ENCODE peak calls at places on chromosome 12, in four cellular contexts. S is HCT116, H is H9, R is A549. X is an unnamed sample. For H3K4me1, the result is how much of the 10 kb centered on the place peaks cover.

GRCh38 chr12:58725400-58726105 is 194.8 kb downstream of the LRIG3 start:
- DNase-seq in S (no peak), H (no peak), R (no peak), X (no peak)

GRCh38 chr12:50603817-50604639 is 99.2 kb downstream of the DIP2B start:
- DNase-seq in S (no peak), H (no peak), R (no peak), X (no peak)

GRCh38 chr12:71295913-71296312 is 138.1 kb upstream of the TSPAN8 start:
- DNase-seq in S (no peak), H (no peak), R (no peak), X (no peak)

GRCh38 chr12:106871477-106871876 is 84.2 kb upstream of the TMEM263 start:
- DNase-seq in S (no peak), H (no peak), R (peak), X (no peak)

GRCh38 chr12:23303220-23303619 is 646.2 kb downstream of the SOX5 start:
- DNase-seq in S (no peak), H (no peak), R (no peak), X (no peak)

GRCh38 chr12:68792952-68793351 is 15.0 kb upstream of the MDM2 start:
- DNase-seq in S (peak), H (peak), R (peak), X (no peak)

GRCh38 chr12:10283028-10283427 is 24.6 kb upstream of the KLRD1 start:
- DNase-seq in S (no peak), H (no peak), R (no peak), X (no peak)

GRCh38 chr12:12439636-12440035 is 82.8 kb downstream of the BORCS5 start:
- DNase-seq in S (no peak), H (no peak), R (peak), X (no peak)

GRCh38 chr12:10753066-10753465 is 29.9 kb upstream of the YBX3 start:
- DNase-seq in S (no peak), H (no peak), R (no peak), X (no peak)

GRCh38 chr12:11795910-11796459 is 146.5 kb downstream of the ETV6 start:
- DNase-seq in S (peak), H (no peak), R (peak), X (peak)

GRCh38 chr12:3836641-3837040 is 36.6 kb downstream of the PARP11 start:
- DNase-seq in S (no peak), H (no peak), R (no peak), X (no peak)

GRCh38 chr12:32448581-32448980 is 49.2 kb downstream of the FGD4 start:
- DNase-seq in S (no peak), H (no peak), R (no peak), X (no peak)

GRCh38 chr12:30927210-30927576 is 645 bp downstream of the TSPAN11 start:
- DNase-seq in S (no peak), H (no peak), R (no peak), X (no peak)

GRCh38 chr12:125136702-125137101 is 71.5 kb downstream of the AACS start:
- DNase-seq in S (no peak), H (no peak), R (no peak), X (no peak)

GRCh38 chr12:59651230-59651920 is 55.5 kb downstream of the SLC16A7 start:
- DNase-seq in S (no peak), H (no peak), R (peak), X (peak)

GRCh38 chr12:107145397-107145796 is 52.0 kb upstream of the CRY1 start:
- DNase-seq in S (no peak), H (no peak), R (peak), X (no peak)

GRCh38 chr12:56520025-56520810 is 1.4 kb upstream of the RBMS2 start:
- DNase-seq in S (no peak), H (no peak), R (no peak), X (no peak)

GRCh38 chr12:26567126-26567525 is 265.9 kb downstream of the ITPR2 start:
- DNase-seq in S (no peak), H (no peak), R (no peak), X (no peak)

GRCh38 chr12:26205298-26205697 is 9.9 kb downstream of the SSPN start:
- DNase-seq in S (no peak), H (no peak), R (no peak), X (no peak)

GRCh38 chr12:132411457-132411856 is 78.5 kb upstream of the FBRSL1 start:
- DNase-seq in S (no peak), H (no peak), R (no peak), X (no peak)

GRCh38 chr12:38123566-38124246 is 192.9 kb upstream of the ALG10B start:
- DNase-seq in S (no peak), H (no peak), R (no peak), X (no peak)

GRCh38 chr12:52010692-52011601 is 4.2 kb downstream of the TAMALIN start:
- DNase-seq in S (no peak), H (no peak), R (no peak), X (no peak)

GRCh38 chr12:54032627-54033100 is at the start of gene HOXC5:
- DNase-seq in S (peak), H (peak), R (peak), X (peak)

GRCh38 chr12:84772281-84772680 is 140.3 kb downstream of the SLC6A15 start:
- DNase-seq in S (no peak), H (no peak), R (no peak), X (no peak)

GRCh38 chr12:43551971-43552559 is at the start of gene ADAMTS20:
- DNase-seq in S (no peak), H (peak), R (no peak), X (no peak)

GRCh38 chr12:54749191-54749818 is 101.1 kb upstream of the DCD start:
- DNase-seq in S (peak), H (no peak), R (peak), X (no peak)

DNA sequence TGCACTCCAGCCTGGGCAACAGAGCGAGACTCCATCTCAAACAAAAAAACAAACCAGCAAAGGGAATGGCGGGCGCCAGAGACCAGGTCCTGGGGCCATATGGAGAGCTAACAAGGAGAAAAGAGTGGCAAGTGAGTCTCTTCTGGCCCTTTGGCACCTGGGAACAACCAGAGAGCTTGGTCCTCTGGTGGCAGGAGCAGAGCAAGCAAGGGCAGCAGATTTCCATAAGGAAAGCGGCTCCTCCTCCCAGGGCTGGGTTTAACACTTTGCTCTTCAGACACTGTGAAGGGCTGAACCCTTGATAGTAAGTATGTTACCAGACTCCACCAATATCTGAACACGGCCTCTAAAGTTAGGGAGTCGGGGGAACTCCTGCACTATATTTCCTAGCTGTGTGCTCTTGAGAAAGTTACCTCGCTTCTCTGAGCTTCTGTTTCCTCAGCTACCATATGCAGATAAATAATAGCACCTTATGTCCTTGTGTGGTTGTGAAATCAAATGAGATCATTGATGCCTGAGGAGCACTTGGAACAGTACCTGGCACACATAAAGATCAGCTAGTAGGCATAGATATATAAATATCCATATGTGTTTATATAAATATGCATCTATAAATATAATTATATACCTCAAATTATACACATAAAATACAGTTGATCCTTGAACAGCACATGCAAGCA is 33.4 kb upstream of the PLEKHG6 start:
- DNase-seq in S (no peak), H (peak), R (peak), X (no peak)
- H3K4me2 ChIP-seq in S (peak), H (no peak), R (peak), X (peak)

GRCh38 chr12:28807535-28807934 is 341.5 kb upstream of the FAR2 start:
- DNase-seq in S (no peak), H (no peak), R (no peak), X (no peak)
- H3K4me1 ChIP-seq in S (under half), H (under half), R (under half), X (under half)

GRCh38 chr12:114895081-114895480 is 211.1 kb upstream of the TBX3 start:
- DNase-seq in S (no peak), H (no peak), R (no peak), X (no peak)
- H3K4me2 ChIP-seq in S (no peak), H (no peak), R (no peak), X (no peak)

GRCh38 chr12:75714462-75715322 is 203.3 kb upstream of the KRR1 start:
- DNase-seq in S (peak), H (no peak), R (peak), X (no peak)
- H3K4me1 ChIP-seq in S (half or more), H (under half), R (half or more), X (under half)

GRCh38 chr12:1529228-1529861 is 65.0 kb downstream of the FBXL14 start:
- DNase-seq in S (no peak), H (peak), R (no peak), X (no peak)
- H3K4me2 ChIP-seq in S (no peak), H (peak), R (no peak), X (no peak)

X was measured in PC-9.